ENCODE peak calls at places on chromosomes 4 and X, in eight cellular contexts. O is CD4-positive, alpha-beta T cell; H is lower leg skin; U is WTC11; B is GM12865; R is MM.1S; X is AG10803; L is dorsolateral prefrontal cortex. Y is an unnamed sample.
A peak's percentile ranks its signal among the peaks of the same experiment; 100 is the strongest.

GRCh38 chr4:102356562-102357202 is 11.4 kb upstream of the SLC39A8 start:
- DNase-seq in O (no peak), H (no peak), U (no peak), B (no peak), R (no peak), X (no peak), L (no peak), Y (no peak)

GRCh38 chr4:156505341-156505955 is 466.2 kb downstream of the PDGFC start:
- DNase-seq in O (no peak), H (no peak), U (peak; percentile 54), B (peak; percentile 45), R (no peak), X (no peak), L (no peak), Y (no peak)

GRCh38 chr4:65670331-65671031 is at the start of gene EPHA5:
- DNase-seq in O (no peak), H (peak; percentile 88), U (peak; percentile 85), B (no peak), R (peak; percentile 25), X (peak; percentile 50), L (peak; percentile 83), Y (peak; percentile 77)

GRCh38 chr4:132587626-132588025 is 561.5 kb upstream of the PCDH10 start:
- DNase-seq in O (no peak), H (no peak), U (no peak), B (no peak), R (no peak), X (no peak), L (no peak), Y (no peak)

GRCh38 chr4:81215936-81216335 is 914 bp upstream of the PRKG2 start:
- DNase-seq in O (no peak), H (no peak), U (no peak), B (no peak), R (no peak), X (no peak), L (no peak), Y (no peak)

GRCh38 chr4:107757860-107758476 is 37.9 kb upstream of the PAPSS1 start:
- DNase-seq in O (no peak), H (no peak), U (no peak), B (peak; percentile 18), R (peak; percentile 75), X (peak; percentile 47), L (no peak), Y (no peak)

GRCh38 chr4:83115000-83115399 is 471 bp upstream of the PLAC8 start:
- DNase-seq in O (no peak), H (no peak), U (no peak), B (no peak), R (no peak), X (peak; percentile 79), L (no peak), Y (no peak)

GRCh38 chrX:117972681-117973080 is 143.9 kb downstream of the KLHL13 start:
- DNase-seq in O (no peak), H (no peak), U (peak; percentile 12), B (no peak), R (no peak), X (no peak), L (no peak), Y (no peak)

GRCh38 chr4:109699553-109700225 is 3.6 kb downstream of the CASP6 start:
- DNase-seq in O (no peak), H (no peak), U (no peak), B (no peak), R (no peak), X (no peak), L (no peak), Y (no peak)

GRCh38 chrX:54492340-54492739 is 3.7 kb downstream of the FGD1 start:
- DNase-seq in O (no peak), H (no peak), U (no peak), B (no peak), R (no peak), X (peak; percentile 57), L (no peak), Y (no peak)

GRCh38 chr4:78068481-78068880 is 11.4 kb downstream of the FRAS1 start:
- DNase-seq in O (no peak), H (no peak), U (no peak), B (no peak), R (no peak), X (peak; percentile 42), L (no peak), Y (no peak)

GRCh38 chrX:154049209-154050112 is 29.8 kb upstream of the IRAK1 start:
- DNase-seq in O (no peak), H (no peak), U (no peak), B (no peak), R (no peak), X (no peak), L (no peak), Y (no peak)

GRCh38 chrX:154044045-154044444 is 24.3 kb upstream of the IRAK1 start:
- DNase-seq in O (no peak), H (no peak), U (no peak), B (no peak), R (no peak), X (no peak), L (no peak), Y (no peak)

GRCh38 chrX:154048398-154048797 is 28.7 kb upstream of the IRAK1 start:
- DNase-seq in O (no peak), H (no peak), U (no peak), B (no peak), R (no peak), X (no peak), L (no peak), Y (no peak)

GRCh38 chrX:154047266-154047665 is 27.6 kb upstream of the IRAK1 start:
- DNase-seq in O (no peak), H (no peak), U (no peak), B (no peak), R (no peak), X (no peak), L (no peak), Y (no peak)

GRCh38 chrX:154046262-154046771 is 26.6 kb upstream of the IRAK1 start:
- DNase-seq in O (no peak), H (no peak), U (no peak), B (no peak), R (no peak), X (peak; percentile 87), L (no peak), Y (no peak)
- TF ChIP-seq CTCF in O (no peak), H (no peak), U (no peak), B (no peak), R (no peak), X (peak; percentile 38), L (peak; percentile 22), Y (no peak)

GRCh38 chr4:7332216-7333023 is 102.3 kb downstream of the PSAPL1 start:
- DNase-seq in O (no peak), H (no peak), U (no peak), B (no peak), R (no peak), X (peak; percentile 75), L (no peak), Y (no peak)

GRCh38 chr4:7335363-7336066 is 99.2 kb downstream of the PSAPL1 start:
- DNase-seq in O (peak; percentile 13), H (no peak), U (peak; percentile 91), B (peak; percentile 63), R (peak; percentile 48), X (peak; percentile 27), L (peak; percentile 76), Y (no peak)

GRCh38 chr4:7334521-7335275 is 100.0 kb downstream of the PSAPL1 start:
- DNase-seq in O (no peak), H (no peak), U (no peak), B (no peak), R (no peak), X (no peak), L (no peak), Y (no peak)

GRCh38 chr4:7333024-7333780 is 101.5 kb downstream of the PSAPL1 start:
- DNase-seq in O (no peak), H (no peak), U (no peak), B (no peak), R (no peak), X (no peak), L (no peak), Y (no peak)

GRCh38 chr4:7333801-7334421 is 100.8 kb downstream of the PSAPL1 start:
- DNase-seq in O (no peak), H (no peak), U (no peak), B (no peak), R (no peak), X (peak; percentile 17), L (no peak), Y (no peak)
- TF ChIP-seq CTCF in O (no peak), H (no peak), U (no peak), B (no peak), R (no peak), X (no peak), L (no peak), Y (no peak)

DNA sequence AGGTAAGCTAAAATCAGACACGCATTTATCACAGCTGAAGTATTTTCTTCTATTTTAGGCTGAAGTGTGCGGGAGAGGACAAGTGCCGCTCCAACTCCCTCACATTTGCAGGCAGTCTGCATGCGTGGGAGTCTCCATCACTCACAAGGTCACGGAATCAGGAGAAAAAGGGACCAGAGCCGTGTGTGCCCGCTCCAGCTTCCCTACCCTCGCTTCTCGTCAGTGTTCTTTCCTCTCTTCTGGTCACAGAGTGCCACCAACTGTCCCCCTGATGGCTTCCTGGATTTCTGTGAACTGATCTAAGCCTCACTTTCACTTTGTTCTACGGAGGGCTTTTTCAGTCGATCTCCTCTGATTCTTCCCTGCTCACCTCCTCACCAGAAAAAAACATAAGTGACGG is 407.3 kb upstream of the AADAT start:
- DNase-seq in O (no peak), H (no peak), U (no peak), B (peak; percentile 52), R (peak; percentile 56), X (peak; percentile 2), L (no peak), Y (no peak)
- TF ChIP-seq CTCF in O (no peak), H (no peak), U (no peak), B (no peak), R (peak; percentile 35), X (no peak), L (peak; percentile 11), Y (no peak)

GRCh38 chrX:19121466-19121865 is 802 bp downstream of the ADGRG2 start:
- DNase-seq in O (no peak), H (no peak), U (peak; percentile 9), B (no peak), R (no peak), X (no peak), L (no peak), Y (no peak)

GRCh38 chrX:19122641-19123009 is 357 bp upstream of the ADGRG2 start:
- DNase-seq in O (no peak), H (no peak), U (no peak), B (no peak), R (no peak), X (no peak), L (no peak), Y (no peak)

GRCh38 chrX:19127649-19128168 is 5.4 kb upstream of the ADGRG2 start:
- DNase-seq in O (no peak), H (no peak), U (no peak), B (no peak), R (no peak), X (peak; percentile 0), L (no peak), Y (no peak)

DNA sequence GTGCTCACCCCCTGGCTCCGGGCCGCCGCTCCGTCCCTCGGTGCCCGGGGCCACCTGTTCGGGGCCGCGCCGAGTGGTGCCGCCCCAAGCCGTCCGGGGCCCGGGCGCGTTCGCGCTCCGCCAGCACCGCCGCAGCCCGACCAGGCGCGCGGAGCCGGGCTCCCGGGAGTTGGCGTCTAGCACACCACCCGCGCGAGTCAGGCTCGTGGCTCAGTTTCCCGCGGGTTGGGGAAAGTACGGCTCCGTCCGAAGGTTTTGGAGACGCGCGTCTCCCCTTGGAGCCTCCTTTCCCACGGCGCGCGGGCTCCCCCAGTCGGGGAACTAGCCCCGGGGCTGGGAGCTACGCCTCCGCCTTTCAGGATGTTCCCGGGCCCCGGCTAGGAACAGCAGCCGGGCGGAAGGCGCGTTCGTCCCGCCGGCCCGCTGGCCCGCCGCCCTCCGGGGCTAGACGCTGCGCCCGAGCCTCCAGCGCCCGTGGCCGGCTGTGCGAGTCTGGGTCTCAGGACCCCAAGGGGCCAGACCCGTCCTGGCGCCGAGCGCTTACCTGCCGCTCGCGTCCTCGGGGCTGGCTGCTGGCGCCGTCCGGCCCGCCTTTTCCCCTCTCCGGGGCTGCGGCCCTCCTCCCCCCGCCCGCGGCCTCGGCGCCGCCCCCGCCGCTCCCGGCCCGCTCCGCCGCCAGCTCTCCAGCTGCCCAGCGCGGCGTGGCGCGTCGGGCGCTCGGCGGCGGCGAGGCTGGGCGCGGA is at the start of gene ADGRG2:
- DNase-seq in O (no peak), H (no peak), U (peak; percentile 35), B (no peak), R (no peak), X (peak; percentile 5), L (no peak), Y (no peak)
- TF ChIP-seq CTCF in O (no peak), H (no peak), U (no peak), B (no peak), R (no peak), X (peak; percentile 16), L (no peak), Y (no peak)